ENCODE peak calls at places on chromosomes 12 and 14, in ten cellular contexts. O is breast epithelium, F is PC-9, K is A549, Z is choroid plexus epithelial cell, U is dorsolateral prefrontal cortex, N is MM.1S, J is cardiac fibroblast, G is esophagus muscularis mucosa, R is tibial artery. A is an unnamed sample.

GRCh38 chr12:15164997-15165659 is 56.1 kb downstream of the RERG start:
- DNase-seq in O (no peak), F (no peak), K (no peak), Z (peak; percentile 85), U (no peak), N (no peak), J (peak; percentile 44), G (no peak), R (peak; percentile 82), A (no peak)

GRCh38 chr12:14362347-14362746 is 3.1 kb upstream of the ATF7IP start:
- DNase-seq in O (no peak), F (no peak), K (no peak), Z (no peak), U (no peak), N (no peak), J (no peak), G (no peak), R (no peak), A (peak; percentile 55)

GRCh38 chr12:52197371-52198231 is 5.8 kb upstream of the KRT80 start:
- DNase-seq in O (peak; percentile 73), F (peak; percentile 57), K (no peak), Z (no peak), U (peak; percentile 74), N (no peak), J (peak; percentile 31), G (no peak), R (peak; percentile 74), A (no peak)

GRCh38 chr14:25381498-25381897 is 331.6 kb upstream of the STXBP6 start:
- DNase-seq in O (no peak), F (no peak), K (no peak), Z (no peak), U (no peak), N (no peak), J (no peak), G (no peak), R (no peak), A (no peak)

GRCh38 chr14:99270491-99271287 is 1.3 kb downstream of the BCL11B start:
- DNase-seq in O (no peak), F (no peak), K (no peak), Z (no peak), U (no peak), N (no peak), J (no peak), G (no peak), R (peak; percentile 67), A (no peak)

GRCh38 chr12:32051511-32052299 is 54.9 kb upstream of the BICD1 start:
- DNase-seq in O (no peak), F (peak; percentile 71), K (peak; percentile 62), Z (peak; percentile 83), U (no peak), N (no peak), J (peak; percentile 87), G (no peak), R (no peak), A (no peak)

GRCh38 chr14:50225974-50226297 is 5.4 kb downstream of the SOS2 start:
- DNase-seq in O (no peak), F (no peak), K (no peak), Z (no peak), U (no peak), N (no peak), J (no peak), G (no peak), R (no peak), A (no peak)

GRCh38 chr12:97535582-97535981 is 73.0 kb downstream of the RMST start:
- DNase-seq in O (no peak), F (no peak), K (no peak), Z (no peak), U (no peak), N (no peak), J (no peak), G (no peak), R (no peak), A (no peak)

GRCh38 chr12:116265361-116266128 is 11.9 kb downstream of the MED13L start:
- DNase-seq in O (no peak), F (no peak), K (no peak), Z (no peak), U (no peak), N (no peak), J (peak; percentile 40), G (no peak), R (no peak), A (no peak)

GRCh38 chr14:60250318-60251035 is 1.5 kb downstream of the PPM1A start:
- DNase-seq in O (no peak), F (no peak), K (no peak), Z (peak; percentile 35), U (no peak), N (no peak), J (no peak), G (no peak), R (no peak), A (no peak)

GRCh38 chr14:76219873-76220272 is 68.2 kb downstream of the GPATCH2L start:
- DNase-seq in O (no peak), F (no peak), K (no peak), Z (no peak), U (no peak), N (no peak), J (no peak), G (no peak), R (no peak), A (no peak)

GRCh38 chr12:76688627-76689026 is 75.3 kb upstream of the ZDHHC17 start:
- DNase-seq in O (no peak), F (no peak), K (no peak), Z (peak; percentile 42), U (no peak), N (no peak), J (no peak), G (no peak), R (no peak), A (peak; percentile 10)
- TF ChIP-seq CTCF in O (no peak), F (no peak), K (no peak), Z (peak; percentile 48), U (peak; percentile 12), N (peak; percentile 21), J (no peak), G (peak; percentile 26), R (no peak), A (no peak)

GRCh38 chr12:91575631-91576030 is 393.0 kb upstream of the DCN start:
- DNase-seq in O (no peak), F (no peak), K (no peak), Z (no peak), U (no peak), N (no peak), J (no peak), G (no peak), R (no peak), A (no peak)

GRCh38 chr12:91576432-91576831 is 393.8 kb upstream of the DCN start:
- DNase-seq in O (no peak), F (no peak), K (no peak), Z (no peak), U (no peak), N (no peak), J (no peak), G (no peak), R (no peak), A (no peak)

GRCh38 chr12:91579516-91580263 is 397.1 kb upstream of the DCN start:
- DNase-seq in O (no peak), F (no peak), K (no peak), Z (no peak), U (no peak), N (no peak), J (no peak), G (no peak), R (no peak), A (no peak)

GRCh38 chr12:91574975-91575374 is 392.4 kb upstream of the DCN start:
- DNase-seq in O (no peak), F (no peak), K (no peak), Z (no peak), U (no peak), N (peak; percentile 45), J (no peak), G (no peak), R (no peak), A (no peak)

DNA sequence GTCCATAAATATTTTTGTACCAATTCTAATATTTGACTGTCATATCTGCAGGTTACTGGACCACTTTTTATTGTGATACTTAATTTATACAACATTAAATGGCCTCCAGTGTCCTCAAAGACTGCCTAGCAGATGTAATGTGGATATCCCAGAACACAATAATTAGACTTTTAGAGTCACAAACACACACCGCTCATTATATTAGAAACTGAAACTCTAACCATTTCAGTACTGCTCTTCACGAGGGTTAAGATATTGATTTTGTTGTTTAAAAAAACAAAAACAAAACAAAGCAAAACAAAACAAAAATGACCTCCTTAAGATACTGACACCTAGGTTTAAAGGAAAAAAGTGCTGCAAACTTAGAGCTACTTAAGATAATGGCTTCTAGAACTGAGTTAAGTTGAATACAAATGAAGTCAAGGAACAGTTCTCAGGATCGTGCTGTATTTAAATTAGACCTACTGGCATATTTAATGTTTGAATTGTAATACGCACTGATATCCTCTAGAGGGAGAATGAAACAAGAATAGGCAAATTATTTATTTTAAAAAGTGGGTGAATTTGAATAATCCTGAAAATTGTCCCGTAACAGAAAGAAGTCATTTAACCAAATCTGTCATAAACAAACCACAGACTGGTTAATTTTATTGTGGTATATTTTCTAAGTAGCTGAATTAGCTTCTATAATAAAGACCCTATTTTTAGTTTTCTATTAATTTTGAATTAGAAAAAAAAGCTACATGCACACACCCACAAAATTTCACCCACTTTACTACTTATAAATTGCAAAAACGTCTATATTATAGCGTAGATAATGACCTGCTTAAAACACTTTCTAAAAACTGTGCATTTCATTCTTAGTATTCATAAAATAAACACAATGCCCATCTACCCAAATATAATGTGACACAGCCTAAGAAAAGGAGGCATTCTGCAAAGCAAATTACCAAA is 395.2 kb upstream of the DCN start:
- DNase-seq in O (no peak), F (no peak), K (peak; percentile 40), Z (peak; percentile 54), U (no peak), N (peak; percentile 46), J (peak; percentile 52), G (no peak), R (no peak), A (peak; percentile 18)
- H3K4me3 ChIP-seq in O (peak overlapping the region; percentile 50), F (peak overlapping the region; percentile 49), K (peak overlapping the region; percentile 31), Z (peak overlapping the region; percentile 43), U (peak overlapping the region; percentile 24), N (peak overlapping the region; percentile 51), J (no peak overlapping the region), G (peak overlapping the region; percentile 23), R (no peak overlapping the region), A (peak overlapping the region; percentile 44)

DNA sequence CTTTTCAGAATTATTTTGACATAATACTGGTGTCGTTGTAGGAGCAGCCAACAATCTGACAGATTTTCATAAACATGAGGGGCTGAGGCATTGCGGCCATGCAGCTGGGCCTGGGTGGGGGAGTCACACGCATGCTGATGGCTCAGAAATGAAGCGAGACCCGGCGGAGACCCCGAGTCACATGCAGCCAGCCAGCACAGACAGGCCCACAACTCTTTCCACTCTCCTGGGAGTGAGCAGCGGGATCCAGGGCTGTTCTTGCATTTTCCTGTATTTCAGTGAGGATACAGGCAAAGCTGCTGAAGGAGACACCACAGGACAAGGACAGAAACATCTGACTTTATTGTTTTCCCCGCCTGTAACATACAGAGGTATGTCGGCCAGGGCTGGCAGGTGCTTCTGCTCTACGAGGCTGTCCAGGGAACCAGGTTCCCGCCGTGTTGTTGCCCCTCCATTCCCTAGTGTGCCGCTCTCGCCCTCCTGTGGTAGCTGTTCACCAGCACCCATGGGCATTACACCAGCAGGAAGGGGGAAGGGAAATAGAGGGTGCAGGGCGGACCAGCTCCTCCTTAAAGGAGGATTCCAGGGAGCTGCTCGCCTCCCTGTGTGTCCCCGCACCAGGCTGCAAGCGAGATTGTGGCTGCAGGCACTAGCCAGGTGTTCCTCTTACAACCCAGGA is 30.5 kb downstream of the FZD10 start:
- DNase-seq in O (no peak), F (no peak), K (no peak), Z (no peak), U (no peak), N (no peak), J (no peak), G (no peak), R (no peak), A (no peak)
- TF ChIP-seq CTCF in O (no peak), F (no peak), K (no peak), Z (no peak), U (no peak), N (no peak), J (no peak), G (no peak), R (no peak), A (no peak)

GRCh38 chr12:123142518-123142840 is 8.4 kb downstream of the PITPNM2 start:
- DNase-seq in O (no peak), F (no peak), K (no peak), Z (no peak), U (no peak), N (no peak), J (no peak), G (no peak), R (no peak), A (no peak)
- H3K4me3 ChIP-seq in O (no peak overlapping the region), F (peak overlapping the region; percentile 31), K (peak overlapping the region; percentile 10), Z (no peak overlapping the region), U (no peak overlapping the region), N (no peak overlapping the region), J (no peak overlapping the region), G (no peak overlapping the region), R (no peak overlapping the region), A (no peak overlapping the region)

A was measured in GM12865.